ENCODE peak calls at places on chromosomes 3 and 15, in eight cellular contexts. X is breast epithelium; R is cardiac muscle cell; K is neural crest cell; W is stimulated activated naive CD4-positive, alpha-beta T cell; O is ovary; A is MM.1S; B is NCI-H1105. J is an unnamed sample.

GRCh38 chr3:13504161-13504831 is 24.2 kb downstream of the HDAC11 start:
- DNase-seq in X (no peak), R (no peak), K (no peak), W (no peak), O (no peak), A (no peak), B (no peak), J (no peak)

GRCh38 chr15:76932090-76932966 is 779 bp downstream of the RCN2 start:
- DNase-seq in X (no peak), R (peak), K (no peak), W (peak), O (no peak), A (peak), B (no peak), J (no peak)

GRCh38 chr3:24551626-24552025 is 57.0 kb upstream of the THRB start:
- DNase-seq in X (no peak), R (no peak), K (no peak), W (no peak), O (no peak), A (no peak), B (no peak), J (no peak)

GRCh38 chr3:56754753-56755365 is 46.9 kb downstream of the ARHGEF3 start:
- DNase-seq in X (no peak), R (no peak), K (no peak), W (peak), O (peak), A (peak), B (no peak), J (no peak)

GRCh38 chr15:82621970-82622369 is 25.2 kb downstream of the CPEB1 start:
- DNase-seq in X (no peak), R (no peak), K (no peak), W (no peak), O (no peak), A (no peak), B (no peak), J (peak)

GRCh38 chr3:128456776-128457715 is 9.6 kb downstream of the DNAJB8 start:
- DNase-seq in X (no peak), R (no peak), K (no peak), W (no peak), O (no peak), A (no peak), B (no peak), J (peak)

GRCh38 chr3:150412599-150413069 is 4.5 kb downstream of the TSC22D2 start:
- DNase-seq in X (no peak), R (peak), K (no peak), W (peak), O (no peak), A (peak), B (no peak), J (no peak)

GRCh38 chr3:8328971-8329370 is 172.7 kb upstream of the LMCD1 start:
- DNase-seq in X (no peak), R (no peak), K (no peak), W (no peak), O (no peak), A (no peak), B (peak), J (no peak)

GRCh38 chr3:194884649-194885315 is 199.1 kb downstream of the FAM43A start:
- DNase-seq in X (no peak), R (no peak), K (no peak), W (no peak), O (no peak), A (no peak), B (no peak), J (no peak)

GRCh38 chr3:59731909-59732308 is 682.1 kb upstream of the CFAP20DC start:
- DNase-seq in X (no peak), R (no peak), K (no peak), W (no peak), O (no peak), A (no peak), B (no peak), J (no peak)

GRCh38 chr3:179921500-179921899 is 115.2 kb downstream of the PEX5L start:
- DNase-seq in X (no peak), R (no peak), K (no peak), W (no peak), O (no peak), A (no peak), B (no peak), J (no peak)

GRCh38 chr15:78979456-78980320 is 34.8 kb upstream of the CTSH start:
- DNase-seq in X (peak), R (peak), K (peak), W (peak), O (peak), A (peak), B (peak), J (peak)

GRCh38 chr3:100277255-100277800 is 16.5 kb downstream of the TBC1D23 start:
- DNase-seq in X (no peak), R (no peak), K (no peak), W (no peak), O (no peak), A (no peak), B (no peak), J (no peak)

GRCh38 chr15:33135355-33135781 is 59.1 kb downstream of the FMN1 start:
- DNase-seq in X (peak), R (no peak), K (no peak), W (no peak), O (no peak), A (no peak), B (no peak), J (no peak)

GRCh38 chr15:70345251-70346019 is 247.7 kb upstream of the TLE3 start:
- DNase-seq in X (peak), R (no peak), K (no peak), W (no peak), O (no peak), A (no peak), B (no peak), J (peak)

GRCh38 chr3:194964809-194965208 is 279.1 kb downstream of the FAM43A start:
- DNase-seq in X (no peak), R (no peak), K (no peak), W (no peak), O (no peak), A (no peak), B (no peak), J (peak)

GRCh38 chr3:130976706-130977105 is 49.9 kb downstream of the ASTE1 start:
- DNase-seq in X (no peak), R (no peak), K (no peak), W (no peak), O (no peak), A (no peak), B (no peak), J (no peak)

GRCh38 chr15:75718326-75718725 is 5.7 kb upstream of the CSPG4 start:
- DNase-seq in X (no peak), R (no peak), K (no peak), W (no peak), O (no peak), A (no peak), B (no peak), J (no peak)

GRCh38 chr3:38516669-38517068 is 20.5 kb downstream of the EXOG start:
- DNase-seq in X (no peak), R (no peak), K (no peak), W (no peak), O (no peak), A (no peak), B (no peak), J (no peak)

GRCh38 chr15:94780108-94780507 is 548.7 kb downstream of the MCTP2 start:
- DNase-seq in X (no peak), R (no peak), K (no peak), W (no peak), O (no peak), A (no peak), B (no peak), J (no peak)

GRCh38 chr3:150581174-150581573 is 21.9 kb upstream of the SELENOT start:
- DNase-seq in X (no peak), R (no peak), K (no peak), W (no peak), O (no peak), A (no peak), B (no peak), J (no peak)

J was measured in D341Med.